ENCODE peak calls at places on chromosome 12, in nine cellular contexts. B is lung, U is uterus, G is breast epithelium, Q is GM23248, P is adrenal gland, E is neural progenitor cell, F is tibial artery, K is tibial nerve. V is an unnamed sample.

GRCh38 chr12:9673404-9674225 is 4.1 kb downstream of the CLEC2D start:
- DNase-seq in P (peak; percentile 52), K (no peak), F (peak; percentile 74), G (no peak), Q (peak; percentile 89), B (peak; percentile 56), E (no peak), U (peak; percentile 32), V (no peak)

GRCh38 chr12:93126069-93126474 is 197.0 kb upstream of the EEA1 start:
- DNase-seq in U (no peak), E (no peak), B (no peak), K (no peak), P (no peak), G (no peak), Q (no peak), F (no peak), V (no peak)

GRCh38 chr12:100721193-100721592 is 73.4 kb upstream of the ANO4 start:
- DNase-seq in Q (no peak), B (no peak), F (no peak), P (no peak), E (no peak), G (no peak), K (no peak), U (no peak), V (no peak)

GRCh38 chr12:132638541-132639408 is 20.2 kb downstream of the P2RX2 start:
- DNase-seq in B (no peak), P (no peak), G (no peak), E (peak; percentile 46), F (no peak), Q (peak; percentile 77), K (peak; percentile 51), U (peak; percentile 58), V (no peak)

GRCh38 chr12:58443981-58444371 is 476.3 kb downstream of the LRIG3 start:
- DNase-seq in U (no peak), K (no peak), F (no peak), P (no peak), G (no peak), Q (no peak), B (no peak), E (no peak), V (no peak)

GRCh38 chr12:75528692-75529091 is 17.3 kb upstream of the KRR1 start:
- DNase-seq in K (no peak), P (no peak), B (no peak), F (no peak), E (no peak), Q (no peak), U (no peak), G (no peak), V (no peak)

GRCh38 chr12:54251667-54252284 is 28.1 kb downstream of the CBX5 start:
- DNase-seq in P (no peak), F (no peak), K (peak; percentile 34), U (no peak), B (no peak), Q (peak; percentile 79), G (no peak), E (peak; percentile 60), V (no peak)

GRCh38 chr12:76588881-76589565 is 29.5 kb upstream of the OSBPL8 start:
- DNase-seq in G (no peak), E (no peak), K (peak; percentile 27), Q (peak; percentile 94), F (no peak), U (no peak), P (no peak), B (no peak), V (no peak)

GRCh38 chr12:109731231-109731731 is 17.7 kb downstream of the FAM222A start:
- DNase-seq in G (no peak), U (no peak), F (peak; percentile 50), B (no peak), K (no peak), P (peak; percentile 13), E (no peak), Q (no peak), V (no peak)

GRCh38 chr12:26400627-26401026 is 205.3 kb downstream of the SSPN start:
- DNase-seq in P (no peak), F (no peak), U (no peak), E (no peak), Q (no peak), G (no peak), K (no peak), B (no peak), V (no peak)

GRCh38 chr12:41940571-41940970 is 204.1 kb downstream of the GXYLT1 start:
- DNase-seq in F (no peak), P (no peak), B (no peak), G (no peak), E (no peak), Q (no peak), K (no peak), U (no peak), V (no peak)

GRCh38 chr12:101941306-101942000 is 64.1 kb downstream of the DRAM1 start:
- DNase-seq in E (no peak), G (no peak), K (no peak), U (no peak), B (no peak), Q (peak; percentile 54), F (no peak), P (no peak), V (no peak)

GRCh38 chr12:107553211-107553765 is 132.3 kb upstream of the PWP1 start:
- DNase-seq in E (no peak), Q (no peak), G (no peak), B (no peak), P (no peak), U (no peak), F (no peak), K (no peak), V (no peak)

GRCh38 chr12:51070004-51070403 is 13.4 kb downstream of the CSRNP2 start:
- DNase-seq in K (peak; percentile 66), E (no peak), Q (no peak), F (no peak), P (no peak), G (no peak), B (peak; percentile 46), U (no peak), V (no peak)

DNA sequence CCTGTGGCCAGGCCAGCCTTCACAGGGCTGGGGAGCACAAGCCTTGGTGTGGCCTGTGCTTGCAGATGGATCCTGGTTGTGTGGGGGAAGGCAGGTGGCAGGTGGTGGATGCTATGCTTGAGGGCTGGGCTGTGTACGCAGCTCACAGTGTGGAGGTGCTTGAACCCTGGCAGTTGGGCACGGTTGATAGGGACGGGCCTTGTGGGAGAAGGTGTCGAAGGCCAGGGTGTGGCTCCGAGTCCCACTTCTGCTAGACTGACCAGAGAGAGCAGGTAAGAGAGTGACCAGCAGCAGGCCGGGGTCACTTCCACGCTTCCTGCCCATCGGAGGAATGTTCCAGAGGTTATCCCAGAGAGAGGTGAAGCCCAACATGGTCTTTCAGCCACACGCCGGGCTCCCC is 85.5 kb downstream of the CACNA1C start:
- DNase-seq in E (no peak), B (no peak), Q (no peak), F (no peak), P (no peak), G (no peak), K (no peak), U (no peak), V (no peak)
- H3K27ac ChIP-seq in E (no peak overlapping the region), B (peak overlapping the region; percentile 26), Q (no peak overlapping the region), F (peak overlapping the region; percentile 67), P (no peak overlapping the region), G (no peak overlapping the region), K (no peak overlapping the region), U (peak overlapping the region; percentile 22), V (peak overlapping the region; percentile 60)

GRCh38 chr12:111407371-111408115 is 1.8 kb downstream of the SH2B3 start:
- DNase-seq in B (no peak), U (no peak), Q (peak; percentile 31), G (no peak), F (no peak), E (peak; percentile 51), K (no peak), P (no peak), V (no peak)

GRCh38 chr12:111404362-111405148 is 1.2 kb upstream of the SH2B3 start:
- DNase-seq in U (peak; percentile 45), G (no peak), K (no peak), B (peak; percentile 51), E (peak; percentile 57), F (peak; percentile 73), Q (peak; percentile 58), P (peak; percentile 35), V (no peak)

GRCh38 chr12:111406474-111407370 is 999 bp downstream of the SH2B3 start:
- DNase-seq in G (no peak), P (peak; percentile 45), E (peak; percentile 37), B (no peak), K (no peak), U (no peak), Q (peak; percentile 23), F (peak; percentile 79), V (no peak)

GRCh38 chr12:111405149-111405855 is 421 bp upstream of the SH2B3 start:
- DNase-seq in E (peak; percentile 98), G (peak; percentile 90), U (peak; percentile 93), K (peak; percentile 88), F (peak; percentile 95), B (peak; percentile 96), Q (peak; percentile 93), P (peak; percentile 95), V (peak; percentile 72)

GRCh38 chr12:111405856-111406473 is at the start of gene SH2B3:
- DNase-seq in U (peak; percentile 80), P (peak; percentile 37), F (no peak), B (no peak), Q (peak; percentile 89), G (no peak), E (no peak), K (no peak), V (no peak)
- H3K4me1 ChIP-seq in U (no peaks in the 10 kb centered on the region), P (peaks cover 6% of the 10 kb centered on the region), F (no peaks in the 10 kb centered on the region), B (peaks cover 22% of the 10 kb centered on the region), Q (peaks cover 37% of the 10 kb centered on the region), G (peaks cover 8% of the 10 kb centered on the region), E (peaks cover 18% of the 10 kb centered on the region), K (peaks cover 53% of the 10 kb centered on the region), V (peaks cover 28% of the 10 kb centered on the region)

GRCh38 chr12:113088037-113088436 is 31.5 kb downstream of the DTX1 start:
- DNase-seq in F (no peak), E (no peak), Q (no peak), G (no peak), B (no peak), K (no peak), U (no peak), P (no peak), V (no peak)

GRCh38 chr12:113088971-113089756 is 32.6 kb downstream of the DTX1 start:
- DNase-seq in F (no peak), U (no peak), K (no peak), B (no peak), G (no peak), E (no peak), P (no peak), Q (no peak), V (no peak)

GRCh38 chr12:113089839-113090238 is 33.3 kb downstream of the DTX1 start:
- DNase-seq in Q (no peak), K (no peak), B (no peak), U (no peak), E (no peak), P (no peak), F (no peak), G (no peak), V (no peak)

GRCh38 chr12:113086249-113087164 is 30.0 kb downstream of the DTX1 start:
- DNase-seq in K (no peak), P (no peak), Q (no peak), F (no peak), E (no peak), G (no peak), U (no peak), B (no peak), V (no peak)

GRCh38 chr12:113087193-113087592 is 30.7 kb downstream of the DTX1 start:
- DNase-seq in K (no peak), P (no peak), U (no peak), G (no peak), B (no peak), E (no peak), F (no peak), Q (no peak), V (no peak)
- H3K4me3 ChIP-seq in K (no peak overlapping the region), P (no peak overlapping the region), U (no peak overlapping the region), G (no peak overlapping the region), B (no peak overlapping the region), E (no peak overlapping the region), F (no peak overlapping the region), Q (no peak overlapping the region), V (no peak overlapping the region)

GRCh38 chr12:130013771-130014484 is 110.1 kb upstream of the TMEM132D start:
- DNase-seq in G (no peak), U (no peak), F (no peak), E (peak; percentile 84), Q (peak; percentile 65), K (peak; percentile 20), B (peak; percentile 34), P (peak; percentile 44), V (no peak)
- H3K27ac ChIP-seq in G (no peak overlapping the region), U (no peak overlapping the region), F (no peak overlapping the region), E (no peak overlapping the region), Q (no peak overlapping the region), K (no peak overlapping the region), B (no peak overlapping the region), P (no peak overlapping the region), V (no peak overlapping the region)

V was measured in thoracic aorta.